ENCODE peak calls at places on chromosomes 2 and 18, in ten cellular contexts. One of them, this sample, is unnamed.

GRCh38 chr2:158412206-158412605 is 44.3 kb downstream of the CCDC148 start:
- DNase-seq in RWPE1: no peak
- DNase-seq in fibroblast of villous mesenchyme: no peak
- DNase-seq in foreskin fibroblast: peak; percentile 39
- DNase-seq in CD4-positive, alpha-beta T cell: no peak
- DNase-seq in progenitor cell of endocrine pancreas: no peak
- DNase-seq in left ventricle myocardium inferior: no peak
- DNase-seq in lower lobe of right lung: no peak
- DNase-seq in ovary: no peak
- DNase-seq in fibroblast of lung: peak; percentile 84
- DNase-seq in this sample: no peak

GRCh38 chr2:71610671-71611070 is 157.3 kb downstream of the DYSF start:
- DNase-seq in lower lobe of right lung: peak; percentile 24
- DNase-seq in RWPE1: no peak
- DNase-seq in ovary: peak; percentile 1
- DNase-seq in fibroblast of villous mesenchyme: no peak
- DNase-seq in CD4-positive, alpha-beta T cell: no peak
- DNase-seq in left ventricle myocardium inferior: no peak
- DNase-seq in foreskin fibroblast: no peak
- DNase-seq in fibroblast of lung: no peak
- DNase-seq in progenitor cell of endocrine pancreas: peak; percentile 5
- DNase-seq in this sample: no peak

GRCh38 chr2:28683100-28683706 is 68.4 kb upstream of the PPP1CB start:
- DNase-seq in progenitor cell of endocrine pancreas: peak; percentile 18
- DNase-seq in CD4-positive, alpha-beta T cell: no peak
- DNase-seq in foreskin fibroblast: peak; percentile 88
- DNase-seq in fibroblast of villous mesenchyme: peak; percentile 86
- DNase-seq in RWPE1: peak; percentile 76
- DNase-seq in ovary: peak; percentile 83
- DNase-seq in fibroblast of lung: peak; percentile 85
- DNase-seq in left ventricle myocardium inferior: peak; percentile 89
- DNase-seq in lower lobe of right lung: peak; percentile 85
- DNase-seq in this sample: peak; percentile 39

GRCh38 chr18:76721207-76721996 is 101.0 kb upstream of the ZNF236 start:
- DNase-seq in fibroblast of lung: no peak
- DNase-seq in lower lobe of right lung: no peak
- DNase-seq in ovary: no peak
- DNase-seq in progenitor cell of endocrine pancreas: no peak
- DNase-seq in fibroblast of villous mesenchyme: no peak
- DNase-seq in foreskin fibroblast: no peak
- DNase-seq in RWPE1: no peak
- DNase-seq in CD4-positive, alpha-beta T cell: peak; percentile 51
- DNase-seq in left ventricle myocardium inferior: no peak
- DNase-seq in this sample: no peak

GRCh38 chr18:30957086-30957485 is 85.5 kb downstream of the DSC3 start:
- DNase-seq in ovary: no peak
- DNase-seq in fibroblast of villous mesenchyme: no peak
- DNase-seq in left ventricle myocardium inferior: no peak
- DNase-seq in lower lobe of right lung: no peak
- DNase-seq in CD4-positive, alpha-beta T cell: no peak
- DNase-seq in fibroblast of lung: peak; percentile 60
- DNase-seq in foreskin fibroblast: no peak
- DNase-seq in progenitor cell of endocrine pancreas: no peak
- DNase-seq in RWPE1: no peak
- DNase-seq in this sample: no peak

GRCh38 chr18:22563098-22563707 is 145.5 kb upstream of the CTAGE1 start:
- DNase-seq in ovary: peak; percentile 35
- DNase-seq in left ventricle myocardium inferior: no peak
- DNase-seq in CD4-positive, alpha-beta T cell: no peak
- DNase-seq in fibroblast of villous mesenchyme: peak; percentile 95
- DNase-seq in progenitor cell of endocrine pancreas: no peak
- DNase-seq in RWPE1: peak; percentile 88
- DNase-seq in foreskin fibroblast: peak; percentile 87
- DNase-seq in fibroblast of lung: peak; percentile 95
- DNase-seq in lower lobe of right lung: no peak
- DNase-seq in this sample: no peak

GRCh38 chr2:138421315-138421970 is 80.1 kb upstream of the SPOPL start:
- DNase-seq in progenitor cell of endocrine pancreas: no peak
- DNase-seq in foreskin fibroblast: peak; percentile 71
- DNase-seq in fibroblast of lung: peak; percentile 49
- DNase-seq in RWPE1: peak; percentile 74
- DNase-seq in CD4-positive, alpha-beta T cell: no peak
- DNase-seq in lower lobe of right lung: no peak
- DNase-seq in ovary: no peak
- DNase-seq in fibroblast of villous mesenchyme: peak; percentile 10
- DNase-seq in left ventricle myocardium inferior: no peak
- DNase-seq in this sample: no peak

GRCh38 chr2:241150660-241151530 is 628 bp downstream of the PPP1R7 start:
- DNase-seq in CD4-positive, alpha-beta T cell: no peak
- DNase-seq in fibroblast of villous mesenchyme: peak; percentile 12
- DNase-seq in RWPE1: no peak
- DNase-seq in lower lobe of right lung: no peak
- DNase-seq in progenitor cell of endocrine pancreas: no peak
- DNase-seq in left ventricle myocardium inferior: no peak
- DNase-seq in fibroblast of lung: peak; percentile 20
- DNase-seq in foreskin fibroblast: peak; percentile 50
- DNase-seq in ovary: no peak
- DNase-seq in this sample: no peak

GRCh38 chr2:88857951-88858406 is 166.5 kb downstream of the RPIA start:
- DNase-seq in ovary: no peak
- DNase-seq in fibroblast of lung: peak; percentile 25
- DNase-seq in CD4-positive, alpha-beta T cell: no peak
- DNase-seq in left ventricle myocardium inferior: no peak
- DNase-seq in foreskin fibroblast: no peak
- DNase-seq in RWPE1: no peak
- DNase-seq in lower lobe of right lung: no peak
- DNase-seq in progenitor cell of endocrine pancreas: no peak
- DNase-seq in fibroblast of villous mesenchyme: peak; percentile 25
- DNase-seq in this sample: no peak

GRCh38 chr2:45681675-45682074 is 30.2 kb downstream of the PRKCE start:
- DNase-seq in fibroblast of villous mesenchyme: peak; percentile 74
- DNase-seq in left ventricle myocardium inferior: no peak
- DNase-seq in lower lobe of right lung: no peak
- DNase-seq in progenitor cell of endocrine pancreas: no peak
- DNase-seq in CD4-positive, alpha-beta T cell: no peak
- DNase-seq in foreskin fibroblast: peak; percentile 86
- DNase-seq in ovary: no peak
- DNase-seq in fibroblast of lung: peak; percentile 93
- DNase-seq in RWPE1: peak; percentile 88
- DNase-seq in this sample: no peak

GRCh38 chr2:101516833-101517690 is 42.1 kb upstream of the RFX8 start:
- DNase-seq in CD4-positive, alpha-beta T cell: no peak
- DNase-seq in RWPE1: peak; percentile 75
- DNase-seq in lower lobe of right lung: no peak
- DNase-seq in foreskin fibroblast: peak; percentile 98
- DNase-seq in ovary: no peak
- DNase-seq in progenitor cell of endocrine pancreas: no peak
- DNase-seq in fibroblast of villous mesenchyme: peak; percentile 61
- DNase-seq in fibroblast of lung: peak; percentile 99
- DNase-seq in left ventricle myocardium inferior: no peak
- DNase-seq in this sample: no peak

GRCh38 chr2:42386684-42387083 is 25.7 kb upstream of the COX7A2L start:
- DNase-seq in RWPE1: no peak
- DNase-seq in fibroblast of lung: no peak
- DNase-seq in CD4-positive, alpha-beta T cell: no peak
- DNase-seq in left ventricle myocardium inferior: no peak
- DNase-seq in fibroblast of villous mesenchyme: no peak
- DNase-seq in ovary: no peak
- DNase-seq in foreskin fibroblast: peak; percentile 8
- DNase-seq in progenitor cell of endocrine pancreas: no peak
- DNase-seq in lower lobe of right lung: no peak
- DNase-seq in this sample: no peak
- TF ChIP-seq CTCF in RWPE1: no peak
- TF ChIP-seq CTCF in fibroblast of lung: peak; percentile 10
- TF ChIP-seq CTCF in CD4-positive, alpha-beta T cell: no peak
- TF ChIP-seq CTCF in left ventricle myocardium inferior: peak; percentile 30
- TF ChIP-seq CTCF in fibroblast of villous mesenchyme: peak; percentile 57
- TF ChIP-seq CTCF in ovary: no peak
- TF ChIP-seq CTCF in foreskin fibroblast: peak; percentile 25
- TF ChIP-seq CTCF in progenitor cell of endocrine pancreas: peak; percentile 53
- TF ChIP-seq CTCF in lower lobe of right lung: peak; percentile 18
- TF ChIP-seq CTCF in this sample: peak; percentile 40

DNA sequence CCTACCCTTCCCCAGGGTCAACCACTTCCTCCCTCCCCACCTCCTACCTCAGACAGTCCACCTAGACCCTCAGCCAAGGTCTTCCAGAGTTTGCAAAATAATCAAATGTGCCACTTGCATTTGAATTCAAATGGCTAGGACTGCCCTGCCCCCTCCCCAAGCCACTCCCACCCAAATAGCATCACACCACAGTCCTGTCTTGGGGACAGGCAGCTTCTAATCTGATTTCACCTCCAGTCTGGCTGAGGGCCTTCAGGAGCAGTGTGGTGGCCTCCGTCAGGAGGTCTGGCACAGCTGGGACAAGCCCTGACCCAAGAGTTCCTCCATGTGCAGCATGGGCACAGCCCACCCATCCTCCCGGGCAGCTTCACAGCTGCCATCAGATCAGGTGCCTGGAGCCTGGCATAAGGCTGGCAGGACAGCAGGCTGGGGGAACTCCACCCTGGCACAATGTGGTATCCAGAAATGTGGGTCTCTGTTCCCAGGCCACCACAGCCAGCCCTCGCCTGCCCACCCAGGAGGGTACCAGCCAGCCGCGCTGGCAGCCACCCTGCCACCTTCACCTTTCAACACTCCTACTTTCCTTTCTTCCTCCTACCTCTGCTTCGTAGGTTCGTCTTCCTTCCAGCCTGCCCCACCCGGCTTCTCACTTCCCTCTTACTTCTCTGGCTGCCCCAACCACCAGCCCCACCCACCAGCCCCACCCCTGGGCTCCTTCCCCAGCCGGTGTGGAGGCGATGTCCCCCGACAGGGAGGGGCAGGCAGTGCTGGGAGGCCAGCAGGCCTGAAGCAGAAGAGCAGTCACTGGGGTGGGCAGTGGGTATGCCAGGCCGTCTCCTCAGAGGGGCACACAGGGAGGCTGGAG is at the start of gene CAPG:
- DNase-seq in foreskin fibroblast: no peak
- DNase-seq in lower lobe of right lung: peak; percentile 89
- DNase-seq in left ventricle myocardium inferior: peak; percentile 50
- DNase-seq in progenitor cell of endocrine pancreas: no peak
- DNase-seq in fibroblast of villous mesenchyme: no peak
- DNase-seq in fibroblast of lung: peak; percentile 23
- DNase-seq in CD4-positive, alpha-beta T cell: peak; percentile 40
- DNase-seq in ovary: no peak
- DNase-seq in RWPE1: peak; percentile 78
- DNase-seq in this sample: no peak
- TF ChIP-seq CTCF in foreskin fibroblast: no peak
- TF ChIP-seq CTCF in lower lobe of right lung: no peak
- TF ChIP-seq CTCF in left ventricle myocardium inferior: no peak
- TF ChIP-seq CTCF in progenitor cell of endocrine pancreas: no peak
- TF ChIP-seq CTCF in fibroblast of villous mesenchyme: no peak
- TF ChIP-seq CTCF in fibroblast of lung: no peak
- TF ChIP-seq CTCF in CD4-positive, alpha-beta T cell: no peak
- TF ChIP-seq CTCF in ovary: no peak
- TF ChIP-seq CTCF in RWPE1: no peak
- TF ChIP-seq CTCF in this sample: no peak

GRCh38 chr2:72913531-72914225 is 3.6 kb upstream of the EMX1 start:
- DNase-seq in fibroblast of villous mesenchyme: no peak
- DNase-seq in ovary: no peak
- DNase-seq in RWPE1: no peak
- DNase-seq in left ventricle myocardium inferior: no peak
- DNase-seq in progenitor cell of endocrine pancreas: no peak
- DNase-seq in lower lobe of right lung: no peak
- DNase-seq in foreskin fibroblast: peak; percentile 21
- DNase-seq in fibroblast of lung: no peak
- DNase-seq in CD4-positive, alpha-beta T cell: no peak
- DNase-seq in this sample: no peak
- TF ChIP-seq CTCF in fibroblast of villous mesenchyme: peak; percentile 14
- TF ChIP-seq CTCF in ovary: no peak
- TF ChIP-seq CTCF in RWPE1: no peak
- TF ChIP-seq CTCF in left ventricle myocardium inferior: no peak
- TF ChIP-seq CTCF in progenitor cell of endocrine pancreas: peak; percentile 24
- TF ChIP-seq CTCF in lower lobe of right lung: no peak
- TF ChIP-seq CTCF in foreskin fibroblast: peak; percentile 13
- TF ChIP-seq CTCF in fibroblast of lung: no peak
- TF ChIP-seq CTCF in CD4-positive, alpha-beta T cell: no peak
- TF ChIP-seq CTCF in this sample: no peak

GRCh38 chr2:39225564-39225963 is 18.2 kb downstream of the CDKL4 start:
- DNase-seq in fibroblast of villous mesenchyme: no peak
- DNase-seq in CD4-positive, alpha-beta T cell: no peak
- DNase-seq in RWPE1: no peak
- DNase-seq in lower lobe of right lung: no peak
- DNase-seq in fibroblast of lung: no peak
- DNase-seq in progenitor cell of endocrine pancreas: no peak
- DNase-seq in foreskin fibroblast: no peak
- DNase-seq in left ventricle myocardium inferior: no peak
- DNase-seq in ovary: no peak
- DNase-seq in this sample: no peak

GRCh38 chr2:39223909-39224308 is 19.9 kb downstream of the CDKL4 start:
- DNase-seq in fibroblast of villous mesenchyme: no peak
- DNase-seq in left ventricle myocardium inferior: no peak
- DNase-seq in progenitor cell of endocrine pancreas: no peak
- DNase-seq in RWPE1: no peak
- DNase-seq in CD4-positive, alpha-beta T cell: no peak
- DNase-seq in ovary: no peak
- DNase-seq in lower lobe of right lung: no peak
- DNase-seq in foreskin fibroblast: no peak
- DNase-seq in fibroblast of lung: no peak
- DNase-seq in this sample: no peak

GRCh38 chr2:39227628-39228412 is 15.9 kb downstream of the CDKL4 start:
- DNase-seq in CD4-positive, alpha-beta T cell: peak; percentile 80
- DNase-seq in RWPE1: peak; percentile 68
- DNase-seq in fibroblast of lung: peak; percentile 58
- DNase-seq in progenitor cell of endocrine pancreas: peak; percentile 59
- DNase-seq in ovary: peak; percentile 71
- DNase-seq in fibroblast of villous mesenchyme: peak; percentile 75
- DNase-seq in lower lobe of right lung: peak; percentile 87
- DNase-seq in foreskin fibroblast: peak; percentile 91
- DNase-seq in left ventricle myocardium inferior: peak; percentile 80
- DNase-seq in this sample: peak; percentile 82

GRCh38 chr2:39232141-39232540 is 11.6 kb downstream of the CDKL4 start:
- DNase-seq in fibroblast of lung: peak; percentile 12
- DNase-seq in foreskin fibroblast: no peak
- DNase-seq in progenitor cell of endocrine pancreas: no peak
- DNase-seq in fibroblast of villous mesenchyme: peak; percentile 44
- DNase-seq in ovary: no peak
- DNase-seq in left ventricle myocardium inferior: no peak
- DNase-seq in RWPE1: no peak
- DNase-seq in lower lobe of right lung: no peak
- DNase-seq in CD4-positive, alpha-beta T cell: no peak
- DNase-seq in this sample: no peak

DNA sequence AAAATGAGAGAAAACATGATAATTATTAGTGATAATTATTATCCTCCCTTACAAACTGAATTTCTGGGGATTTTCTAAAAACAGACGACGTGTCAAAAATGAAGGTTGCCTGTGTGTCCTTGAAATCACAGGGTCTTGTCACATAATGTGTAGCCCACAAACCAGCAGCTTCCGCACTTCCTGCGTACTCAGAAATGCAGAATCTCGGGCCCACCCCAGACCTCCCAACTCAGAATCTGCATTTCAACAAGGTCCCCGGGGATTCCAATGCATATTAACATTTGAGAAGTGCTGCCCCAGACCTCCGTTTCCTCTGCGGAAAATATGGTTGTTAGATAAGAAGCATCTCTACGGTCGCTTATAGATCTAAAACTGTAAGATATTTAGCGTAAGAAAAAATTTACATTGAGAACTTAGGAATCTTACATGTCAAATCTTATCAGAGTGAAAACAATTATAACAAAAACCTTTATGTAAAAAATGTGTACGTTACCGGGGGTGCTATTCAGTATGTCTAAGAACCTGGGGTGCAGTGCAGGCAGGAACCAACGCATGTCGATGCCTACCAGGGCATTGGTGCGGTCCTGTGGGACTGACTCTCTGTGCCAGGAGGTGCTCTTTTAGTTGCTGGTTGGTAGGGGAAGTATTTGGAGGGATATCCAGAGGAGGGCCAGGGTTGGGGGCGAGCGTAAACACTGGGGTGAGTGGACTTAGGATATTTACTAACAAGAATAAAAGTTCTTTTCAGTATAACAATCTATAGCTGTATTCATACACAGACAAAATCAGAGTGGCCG is 15.2 kb downstream of the CDKL4 start:
- DNase-seq in RWPE1: no peak
- DNase-seq in ovary: no peak
- DNase-seq in fibroblast of lung: peak; percentile 1
- DNase-seq in left ventricle myocardium inferior: no peak
- DNase-seq in fibroblast of villous mesenchyme: no peak
- DNase-seq in lower lobe of right lung: no peak
- DNase-seq in foreskin fibroblast: no peak
- DNase-seq in CD4-positive, alpha-beta T cell: no peak
- DNase-seq in progenitor cell of endocrine pancreas: no peak
- DNase-seq in this sample: no peak
- TF ChIP-seq CTCF in RWPE1: peak; percentile 46
- TF ChIP-seq CTCF in ovary: no peak
- TF ChIP-seq CTCF in fibroblast of lung: no peak
- TF ChIP-seq CTCF in left ventricle myocardium inferior: no peak
- TF ChIP-seq CTCF in fibroblast of villous mesenchyme: no peak
- TF ChIP-seq CTCF in lower lobe of right lung: no peak
- TF ChIP-seq CTCF in foreskin fibroblast: no peak
- TF ChIP-seq CTCF in CD4-positive, alpha-beta T cell: peak; percentile 12
- TF ChIP-seq CTCF in progenitor cell of endocrine pancreas: no peak
- TF ChIP-seq CTCF in this sample: no peak